ENCODE peak calls at places on chromosomes 2 and 18, in six cellular contexts. O is HFFc6, M is mesothelial cell of epicardium, Q is upper lobe of right lung, G is fibroblast of the aortic adventitia, F is BJ. H is an unnamed sample.

GRCh38 chr2:58515827-58516574 is 274.9 kb upstream of the FANCL start:
- DNase-seq in O (no peak), M (no peak), Q (no peak), G (no peak), F (no peak), H (no peak)

GRCh38 chr2:190379249-190379964 is 28.7 kb upstream of the MFSD6 start:
- DNase-seq in O (no peak), M (no peak), Q (peak), G (peak), F (no peak), H (no peak)

GRCh38 chr2:38945372-38945771 is 55.7 kb downstream of the ARHGEF33 start:
- DNase-seq in O (no peak), M (no peak), Q (no peak), G (no peak), F (no peak), H (no peak)

GRCh38 chr2:167825664-167826063 is 421.7 kb downstream of the STK39 start:
- DNase-seq in O (no peak), M (no peak), Q (no peak), G (no peak), F (no peak), H (no peak)

GRCh38 chr2:204795156-204795555 is 249.9 kb downstream of the PARD3B start:
- DNase-seq in O (peak), M (no peak), Q (no peak), G (peak), F (no peak), H (no peak)

GRCh38 chr2:26001743-26002341 is 19.5 kb upstream of the KIF3C start:
- DNase-seq in O (no peak), M (no peak), Q (peak), G (peak), F (no peak), H (no peak)

GRCh38 chr2:50346104-50346503 is 685.8 kb downstream of the NRXN1 start:
- DNase-seq in O (no peak), M (no peak), Q (no peak), G (no peak), F (no peak), H (no peak)

GRCh38 chr2:106552966-106553365 is 65.8 kb downstream of the CD8B2 start:
- DNase-seq in O (no peak), M (no peak), Q (no peak), G (no peak), F (no peak), H (no peak)

GRCh38 chr18:11529081-11529480 is 80.3 kb upstream of the SLC35G4 start:
- DNase-seq in O (no peak), M (no peak), Q (no peak), G (no peak), F (no peak), H (no peak)

GRCh38 chr2:23621616-23622015 is 236.6 kb downstream of the KLHL29 start:
- DNase-seq in O (no peak), M (no peak), Q (peak), G (no peak), F (no peak), H (no peak)

DNA sequence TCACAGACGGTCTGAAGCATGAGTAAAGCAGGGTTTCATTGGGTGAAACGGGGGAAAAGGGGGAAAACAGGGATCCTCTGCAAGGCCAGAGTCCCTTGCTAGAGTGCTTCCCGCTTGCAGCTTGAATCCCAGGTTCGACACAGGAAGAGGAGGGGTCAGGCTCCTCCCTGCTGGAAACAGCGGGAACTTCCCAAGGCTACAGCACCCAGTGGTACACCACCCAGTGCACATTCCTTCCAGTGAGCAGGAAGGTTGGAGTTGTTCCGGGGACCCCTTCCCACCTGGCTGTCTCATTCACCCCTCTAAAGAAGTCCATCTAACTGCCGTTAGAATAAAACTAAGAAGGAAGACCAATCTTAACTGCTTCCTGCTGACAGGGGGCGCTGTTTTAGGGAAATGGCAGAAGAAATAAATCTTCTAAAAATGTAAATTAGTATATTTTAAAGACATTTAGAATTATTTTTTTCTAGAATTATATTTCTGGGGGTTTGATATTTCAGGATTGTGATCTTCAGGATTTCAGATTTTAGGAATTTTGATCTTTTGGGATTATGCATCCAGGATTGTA is 230.9 kb downstream of the RBM43 start:
- DNase-seq in O (no peak), M (no peak), Q (no peak), G (no peak), F (no peak), H (no peak)
- TF ChIP-seq CTCF in O (peak), M (peak), Q (no peak), G (peak), F (peak), H (no peak)

DNA sequence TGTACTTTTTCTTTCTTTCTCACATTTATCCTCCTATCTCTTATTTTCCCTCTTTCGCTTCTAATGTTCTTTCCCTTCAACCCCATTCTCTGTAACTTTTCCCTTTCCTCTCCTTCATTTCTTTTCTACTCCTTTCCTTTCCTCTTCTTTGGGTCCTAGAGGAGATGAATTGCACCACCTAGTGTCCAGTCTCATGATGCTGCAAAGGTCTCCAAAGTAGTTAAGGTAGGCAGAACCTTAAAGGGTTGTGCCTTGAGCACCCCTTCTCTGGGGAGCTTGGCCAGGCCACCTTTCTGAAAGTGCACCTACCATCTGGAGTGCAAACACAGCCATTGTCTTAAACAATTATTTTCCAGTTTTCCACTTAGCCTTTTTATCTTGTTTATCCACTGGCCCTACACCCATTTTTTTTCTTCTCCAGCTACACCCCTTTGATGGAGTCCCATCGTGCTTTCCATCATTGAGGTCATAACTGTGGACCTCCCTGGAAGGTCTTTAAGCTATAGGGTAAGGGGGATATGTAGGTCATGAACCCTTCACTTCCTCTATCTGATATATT is 156.0 kb downstream of the ESCO1 start:
- DNase-seq in O (peak), M (no peak), Q (no peak), G (peak), F (no peak), H (no peak)
- TF ChIP-seq CTCF in O (peak), M (no peak), Q (peak), G (peak), F (peak), H (no peak)

DNA sequence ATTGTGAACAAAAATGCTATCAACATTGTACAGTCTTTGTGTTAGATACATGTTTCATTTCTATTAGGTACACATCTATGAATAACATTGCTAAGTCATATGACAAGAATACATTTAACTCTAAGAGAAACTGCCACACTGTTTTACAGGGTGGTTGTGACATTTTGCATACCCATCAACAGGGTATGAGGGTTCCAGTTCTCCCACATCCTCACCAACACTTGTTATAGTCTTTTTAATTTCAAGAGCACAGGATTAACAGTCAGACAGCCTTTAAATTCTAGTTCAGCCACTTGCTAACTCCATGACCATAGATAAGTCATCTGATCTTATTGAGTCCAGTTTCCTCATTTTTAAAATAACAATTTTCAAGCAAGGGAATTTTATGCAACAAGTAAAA is 92.5 kb upstream of the PPP1CB start:
- DNase-seq in O (no peak), M (no peak), Q (no peak), G (no peak), F (no peak), H (no peak)
- TF ChIP-seq CTCF in O (no peak), M (no peak), Q (no peak), G (no peak), F (no peak), H (no peak)

GRCh38 chr2:237081596-237081995 is 4.1 kb upstream of the COPS8 start:
- DNase-seq in O (no peak), M (no peak), Q (no peak), G (no peak), F (no peak), H (no peak)

GRCh38 chr2:237083026-237083425 is 2.7 kb upstream of the COPS8 start:
- DNase-seq in O (no peak), M (no peak), Q (no peak), G (no peak), F (no peak), H (no peak)

GRCh38 chr2:237084444-237084843 is 1.2 kb upstream of the COPS8 start:
- DNase-seq in O (no peak), M (no peak), Q (no peak), G (no peak), F (no peak), H (no peak)

GRCh38 chr2:237090906-237091305 is 5.2 kb downstream of the COPS8 start:
- DNase-seq in O (no peak), M (no peak), Q (no peak), G (no peak), F (no peak), H (no peak)

GRCh38 chr2:237085261-237086221 is at the start of gene COPS8:
- DNase-seq in O (peak), M (peak), Q (peak), G (peak), F (peak), H (peak)
- TF ChIP-seq CTCF in O (peak), M (no peak), Q (peak), G (peak), F (peak), H (no peak)

DNA sequence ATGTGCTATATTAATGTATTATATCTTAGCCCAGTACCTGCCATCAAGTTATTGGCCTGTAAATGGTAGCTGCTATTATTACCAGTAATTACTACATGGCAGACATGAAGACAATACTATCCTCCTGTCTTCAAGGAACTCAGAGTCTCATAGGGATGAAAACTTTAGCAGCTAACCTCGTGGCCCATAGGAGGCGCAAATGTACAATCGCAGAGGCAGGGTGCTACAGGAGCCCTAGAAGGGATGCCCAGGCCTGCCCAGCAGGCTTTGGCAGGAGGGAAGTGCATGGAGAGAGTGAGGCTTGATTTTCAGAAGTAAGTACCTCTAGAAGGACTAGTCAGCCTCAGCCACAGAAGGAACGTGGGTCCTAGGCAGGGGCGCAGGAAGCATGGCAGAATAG is 44.7 kb upstream of the KIDINS220 start:
- DNase-seq in O (peak), M (no peak), Q (no peak), G (peak), F (no peak), H (no peak)
- TF ChIP-seq CTCF in O (peak), M (no peak), Q (peak), G (peak), F (peak), H (no peak)

GRCh38 chr2:206389164-206389563 is 54.2 kb upstream of the ADAM23 start:
- DNase-seq in O (no peak), M (no peak), Q (no peak), G (no peak), F (no peak), H (no peak)

GRCh38 chr2:206390181-206390580 is 53.2 kb upstream of the ADAM23 start:
- DNase-seq in O (no peak), M (no peak), Q (no peak), G (no peak), F (no peak), H (no peak)

GRCh38 chr2:206396216-206396615 is 47.1 kb upstream of the ADAM23 start:
- DNase-seq in O (no peak), M (no peak), Q (no peak), G (no peak), F (no peak), H (no peak)

DNA sequence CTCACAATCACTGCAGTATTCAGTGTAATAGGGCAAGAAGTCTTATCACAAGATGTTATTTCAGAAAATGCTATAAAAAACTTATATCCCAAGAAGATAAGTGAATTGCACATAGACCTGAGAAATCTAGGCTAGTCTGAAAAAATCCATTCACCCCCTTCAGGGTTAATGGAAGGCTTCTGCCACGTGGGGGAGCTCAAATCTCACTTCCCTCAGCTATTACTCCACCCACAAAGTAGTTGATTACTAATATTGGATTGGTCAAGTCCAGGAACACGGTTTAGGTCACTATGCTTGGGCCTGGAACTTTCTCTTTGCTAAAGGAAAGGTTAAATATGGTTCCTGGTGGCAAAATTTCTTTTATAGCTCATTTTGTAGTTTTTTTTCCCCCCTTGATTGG is 51.2 kb upstream of the ADAM23 start:
- DNase-seq in O (peak), M (no peak), Q (no peak), G (peak), F (no peak), H (no peak)
- TF ChIP-seq CTCF in O (peak), M (no peak), Q (peak), G (peak), F (peak), H (no peak)